ENCODE peak calls at places on chromosomes 3 and 15, in ten cellular contexts. I, J, O, L, P, V, U, Q, M and Y are unnamed samples.

GRCh38 chr3:183880121-183880520 is 4.6 kb downstream of the PARL start:
- DNase-seq in L (no peak), O (no peak), I (no peak), U (no peak), Q (no peak), J (no peak), V (no peak), P (no peak), M (no peak), Y (no peak)

GRCh38 chr3:32872487-32873382 is 54.9 kb downstream of the TRIM71 start:
- DNase-seq in O (peak; percentile 58), V (peak; percentile 73), U (no peak), M (peak; percentile 47), P (no peak), I (peak; percentile 81), Q (no peak), J (no peak), L (peak; percentile 24), Y (peak; percentile 40)

GRCh38 chr15:40238927-40239591 is at the start of gene PAK6:
- DNase-seq in Q (peak; percentile 79), O (peak; percentile 78), L (no peak), U (no peak), J (peak; percentile 69), I (peak; percentile 66), M (peak; percentile 89), P (no peak), V (peak; percentile 45), Y (peak; percentile 45)

GRCh38 chr3:73874596-73874995 is 249.9 kb upstream of the PDZRN3 start:
- DNase-seq in O (no peak), U (no peak), M (no peak), V (no peak), L (no peak), P (no peak), J (no peak), I (no peak), Q (no peak), Y (no peak)

GRCh38 chr3:43752908-43753307 is 62.2 kb downstream of the ABHD5 start:
- DNase-seq in P (no peak), M (no peak), O (peak; percentile 32), V (no peak), L (no peak), I (no peak), U (no peak), Q (no peak), J (no peak), Y (peak; percentile 26)

GRCh38 chr3:151998744-151999143 is 125.3 kb downstream of the SUCNR1 start:
- DNase-seq in J (no peak), M (no peak), P (no peak), V (no peak), U (no peak), L (no peak), Q (no peak), O (no peak), I (no peak), Y (no peak)

GRCh38 chr3:18761530-18761929 is 336.4 kb upstream of the SATB1 start:
- DNase-seq in O (no peak), U (no peak), I (no peak), J (no peak), P (no peak), M (no peak), L (no peak), Q (no peak), V (no peak), Y (no peak)

GRCh38 chr3:39804951-39805350 is 4.5 kb upstream of the MYRIP start:
- DNase-seq in L (no peak), V (peak; percentile 56), J (no peak), O (peak; percentile 43), M (no peak), P (no peak), U (no peak), I (no peak), Q (no peak), Y (peak; percentile 34)

GRCh38 chr3:170768334-170768801 is 101.6 kb downstream of the RPL22L1 start:
- DNase-seq in V (no peak), P (no peak), O (peak; percentile 55), I (no peak), L (no peak), J (no peak), M (no peak), Q (peak; percentile 5), U (no peak), Y (peak; percentile 24)

GRCh38 chr3:170776887-170777551 is 93.0 kb downstream of the RPL22L1 start:
- DNase-seq in I (no peak), P (no peak), J (no peak), U (no peak), V (no peak), O (no peak), Q (no peak), M (no peak), L (no peak), Y (no peak)

GRCh38 chr3:170772135-170772534 is 97.9 kb downstream of the RPL22L1 start:
- DNase-seq in V (no peak), P (no peak), M (no peak), J (no peak), U (no peak), L (no peak), I (no peak), O (no peak), Q (no peak), Y (no peak)

GRCh38 chr3:170778240-170779217 is 91.5 kb downstream of the RPL22L1 start:
- DNase-seq in O (no peak), U (no peak), M (no peak), P (no peak), I (no peak), V (no peak), J (no peak), Q (no peak), L (no peak), Y (no peak)

GRCh38 chr3:170773682-170774081 is 96.3 kb downstream of the RPL22L1 start:
- DNase-seq in J (no peak), Q (no peak), V (no peak), O (no peak), M (no peak), L (no peak), I (no peak), P (no peak), U (no peak), Y (no peak)
- H3K4me3 ChIP-seq in J (no peak overlapping the region), Q (no peak overlapping the region), V (no peak overlapping the region), O (no peak overlapping the region), M (no peak overlapping the region), L (no peak overlapping the region), I (no peak overlapping the region), P (no peak overlapping the region), U (no peak overlapping the region), Y (no peak overlapping the region)

GRCh38 chr3:10746001-10746400 is 70.0 kb upstream of the SLC6A11 start:
- DNase-seq in O (no peak), I (no peak), P (no peak), U (no peak), Q (no peak), J (no peak), L (no peak), M (no peak), V (no peak), Y (no peak)

GRCh38 chr3:10743366-10744097 is 72.5 kb upstream of the SLC6A11 start:
- DNase-seq in J (no peak), I (no peak), L (no peak), P (no peak), Q (no peak), U (no peak), V (no peak), M (no peak), O (no peak), Y (no peak)

GRCh38 chr3:10745392-10745791 is 70.6 kb upstream of the SLC6A11 start:
- DNase-seq in Q (no peak), V (no peak), M (no peak), O (no peak), P (no peak), I (no peak), U (no peak), J (no peak), L (no peak), Y (no peak)

GRCh38 chr3:10742031-10742671 is 73.9 kb upstream of the SLC6A11 start:
- DNase-seq in O (no peak), Q (no peak), U (no peak), L (no peak), J (no peak), P (no peak), V (no peak), M (no peak), I (no peak), Y (no peak)

DNA sequence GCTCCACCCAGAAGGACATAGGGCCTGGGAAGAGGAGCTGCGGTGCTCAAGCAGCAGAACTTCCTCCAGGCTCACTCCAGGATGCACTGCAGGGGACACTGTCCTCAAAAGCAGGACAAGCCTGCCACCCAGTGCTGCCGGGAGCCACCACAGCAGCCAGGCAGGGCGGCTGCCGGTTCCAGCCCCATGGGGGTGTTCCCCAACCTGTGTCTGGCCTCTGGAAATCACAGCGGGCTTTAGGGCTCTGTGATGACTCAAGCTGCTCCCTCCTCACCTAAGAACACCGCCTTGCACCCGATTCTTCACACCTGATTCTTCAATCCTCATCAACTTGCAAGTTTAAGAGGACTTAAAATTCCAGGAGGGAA is 71.9 kb upstream of the SLC6A11 start:
- DNase-seq in O (no peak), M (no peak), Q (peak; percentile 37), L (no peak), I (no peak), U (no peak), J (peak; percentile 6), V (no peak), P (no peak), Y (no peak)
- TF ChIP-seq CTCF in O (no peak), M (no peak), Q (peak; percentile 32), L (peak; percentile 7), I (no peak), U (no peak), J (no peak), V (no peak), P (no peak), Y (no peak)

DNA sequence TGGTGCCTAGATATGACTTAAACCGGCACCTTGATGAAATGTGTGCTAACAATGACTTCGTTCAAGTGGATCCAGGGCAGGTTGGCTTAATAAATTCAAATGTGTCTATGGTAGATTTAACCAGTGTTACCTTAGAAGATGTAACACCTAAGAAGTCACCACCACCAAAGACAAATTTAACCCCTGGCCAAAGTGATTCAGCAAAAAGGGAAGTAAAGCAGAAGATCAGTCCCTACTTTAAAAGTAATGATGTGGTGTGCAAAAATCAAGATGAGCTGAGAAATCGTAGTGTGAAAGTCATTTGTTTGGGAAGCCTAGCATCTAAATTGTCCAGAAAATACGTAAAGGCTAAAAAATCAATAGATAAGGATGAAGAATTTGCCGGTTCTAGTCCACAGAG is 1.1 kb downstream of the FAN1 start:
- DNase-seq in Q (no peak), J (no peak), O (no peak), V (no peak), L (no peak), M (no peak), P (no peak), U (no peak), I (no peak), Y (no peak)
- H3K4me3 ChIP-seq in Q (peak overlapping the region; percentile 89), J (peak overlapping the region; percentile 73), O (peak overlapping the region; percentile 88), V (no peak overlapping the region), L (no peak overlapping the region), M (peak overlapping the region; percentile 54), P (no peak overlapping the region), U (peak overlapping the region; percentile 78), I (no peak overlapping the region), Y (no peak overlapping the region)

GRCh38 chr3:150216866-150217600 is 191.1 kb upstream of the TSC22D2 start:
- DNase-seq in J (no peak), Q (no peak), P (no peak), O (no peak), L (no peak), I (no peak), U (no peak), V (no peak), M (no peak), Y (no peak)

GRCh38 chr3:150218236-150218635 is 189.9 kb upstream of the TSC22D2 start:
- DNase-seq in J (no peak), V (no peak), M (no peak), U (no peak), Q (no peak), O (no peak), L (no peak), I (no peak), P (no peak), Y (no peak)

GRCh38 chr3:150215616-150216015 is 192.5 kb upstream of the TSC22D2 start:
- DNase-seq in V (peak; percentile 18), J (no peak), O (peak; percentile 58), U (no peak), M (no peak), L (no peak), I (no peak), P (no peak), Q (no peak), Y (no peak)

GRCh38 chr3:150217691-150218090 is 190.4 kb upstream of the TSC22D2 start:
- DNase-seq in I (no peak), P (no peak), L (no peak), J (no peak), U (no peak), M (no peak), V (no peak), O (no peak), Q (no peak), Y (no peak)

GRCh38 chr3:150216041-150216811 is 191.9 kb upstream of the TSC22D2 start:
- DNase-seq in J (peak; percentile 73), V (peak; percentile 82), M (peak; percentile 35), L (peak; percentile 82), O (peak; percentile 84), I (no peak), Q (no peak), P (no peak), U (peak; percentile 70), Y (peak; percentile 49)
- TF ChIP-seq CTCF in J (no peak), V (no peak), M (no peak), L (no peak), O (no peak), I (no peak), Q (no peak), P (no peak), U (no peak), Y (no peak)